ENCODE peak calls at places on chromosomes 1 and 21, in four cellular contexts. A is hepatocyte, X is PC-3, D is IMR-90. Y is an unnamed sample.

GRCh38 chr1:218344814-218345672 is at the start of gene TGFB2:
- DNase-seq in A (peak), X (peak), D (peak), Y (no peak)

GRCh38 chr1:203656796-203657620 is 30.4 kb downstream of the ATP2B4 start:
- DNase-seq in A (no peak), X (peak), D (no peak), Y (no peak)

GRCh38 chr1:228009828-228010775 is 3.3 kb downstream of the WNT3A start:
- DNase-seq in A (no peak), X (no peak), D (no peak), Y (peak)

GRCh38 chr1:150548632-150549495 is at the start of gene ADAMTSL4:
- DNase-seq in A (peak), X (peak), D (peak), Y (peak)

GRCh38 chr21:39313042-39313456 is 383 bp downstream of the BRWD1 start:
- DNase-seq in A (no peak), X (no peak), D (no peak), Y (peak)

GRCh38 chr1:960371-961131 is at the start of gene KLHL17:
- DNase-seq in A (peak), X (peak), D (peak), Y (peak)

GRCh38 chr1:185541861-185542260 is 192.3 kb upstream of the HMCN1 start:
- DNase-seq in A (no peak), X (no peak), D (peak), Y (no peak)

GRCh38 chr1:30100186-30100862 is 623.1 kb downstream of the MATN1 start:
- DNase-seq in A (no peak), X (no peak), D (no peak), Y (peak)

GRCh38 chr1:83318361-83318760 is 680.6 kb downstream of the TTLL7 start:
- DNase-seq in A (no peak), X (no peak), D (no peak), Y (no peak)

GRCh38 chr1:153567621-153568366 is 2.1 kb upstream of the S100A2 start:
- DNase-seq in A (peak), X (peak), D (peak), Y (peak)

GRCh38 chr21:17466166-17466565 is 46.7 kb upstream of the CXADR start:
- DNase-seq in A (peak), X (peak), D (peak), Y (peak)

GRCh38 chr1:214454619-214455396 is 96.6 kb downstream of the PTPN14 start:
- DNase-seq in A (no peak), X (peak), D (peak), Y (no peak)

GRCh38 chr1:188241629-188242028 is 1412.9 kb downstream of the PLA2G4A start:
- DNase-seq in A (no peak), X (no peak), D (no peak), Y (no peak)

GRCh38 chr1:171718216-171718615 is 23.6 kb downstream of the VAMP4 start:
- DNase-seq in A (no peak), X (no peak), D (peak), Y (no peak)

GRCh38 chr21:35023396-35024070 is 25.6 kb downstream of the RUNX1 start:
- DNase-seq in A (peak), X (no peak), D (no peak), Y (no peak)

GRCh38 chr1:41404308-41404755 is 43.1 kb downstream of the FOXO6 start:
- DNase-seq in A (peak), X (peak), D (no peak), Y (no peak)

GRCh38 chr1:234683856-234684632 is 74.1 kb upstream of the IRF2BP2 start:
- DNase-seq in A (peak), X (peak), D (peak), Y (no peak)

GRCh38 chr1:11470912-11471311 is 8.0 kb upstream of the DISP3 start:
- DNase-seq in A (no peak), X (no peak), D (no peak), Y (no peak)

GRCh38 chr1:33985656-33986055 is 121.8 kb downstream of the HMGB4 start:
- DNase-seq in A (peak), X (no peak), D (peak), Y (no peak)

GRCh38 chr1:231487019-231487418 is 41.5 kb upstream of the TSNAX start:
- DNase-seq in A (peak), X (peak), D (peak), Y (no peak)

GRCh38 chr1:200415693-200416593 is 6.1 kb upstream of the ZNF281 start:
- DNase-seq in A (peak), X (peak), D (peak), Y (peak)

GRCh38 chr1:91724644-91725043 is 161.3 kb downstream of the TGFBR3 start:
- DNase-seq in A (no peak), X (no peak), D (no peak), Y (no peak)

GRCh38 chr1:234849824-234850223 is 239.8 kb upstream of the IRF2BP2 start:
- DNase-seq in A (no peak), X (peak), D (no peak), Y (peak)

GRCh38 chr1:113879459-113880038 is 7.8 kb downstream of the BCL2L15 start:
- DNase-seq in A (no peak), X (no peak), D (peak), Y (no peak)
- H3K4me2 ChIP-seq in A (no peak), X (no peak), D (no peak), Y (no peak)

DNA sequence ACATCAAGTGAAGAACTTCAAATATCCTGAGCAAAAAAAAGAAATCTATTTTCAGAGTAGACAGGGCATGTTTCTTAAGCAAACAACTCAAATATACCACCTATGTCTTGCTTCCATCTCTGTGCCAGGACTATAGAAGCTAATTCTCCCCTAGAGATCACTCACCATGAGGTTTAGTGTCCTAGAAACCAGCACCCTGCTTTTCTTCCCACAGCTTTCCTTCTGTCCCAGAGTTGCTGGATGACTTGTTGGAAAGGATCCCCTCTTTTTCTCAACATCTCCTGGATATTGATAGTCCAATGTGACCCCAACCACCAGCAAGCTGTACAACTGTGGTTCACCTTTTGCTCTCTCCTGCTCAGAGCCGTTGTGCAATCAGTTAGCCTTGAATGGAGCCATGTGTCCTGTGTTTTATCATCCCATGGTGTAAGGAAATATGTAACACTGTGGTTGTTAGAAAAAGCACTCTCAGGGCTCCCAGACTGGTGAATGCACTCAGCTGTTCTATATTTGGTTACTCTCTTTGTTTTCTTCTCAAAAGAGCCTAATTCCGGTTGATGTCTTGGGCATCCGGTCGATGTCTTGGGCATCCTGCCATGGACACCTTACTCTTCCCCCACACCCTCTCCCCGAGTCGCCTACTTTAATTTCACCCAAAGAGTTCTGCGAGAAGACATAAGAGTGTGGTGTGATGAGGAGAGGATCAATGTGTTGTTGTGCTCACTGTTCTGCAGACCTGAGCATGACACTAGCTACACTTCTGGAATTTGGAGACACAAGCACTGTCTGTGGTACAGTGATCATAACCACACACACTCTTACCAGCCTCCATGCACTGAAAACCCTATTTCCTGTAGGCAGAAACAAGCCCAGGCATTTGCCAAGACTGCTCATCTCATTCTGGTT is 1.7 kb downstream of the TNFSF4 start:
- DNase-seq in A (peak), X (no peak), D (peak), Y (no peak)
- H3K4me2 ChIP-seq in A (no peak), X (no peak), D (peak), Y (peak)

DNA sequence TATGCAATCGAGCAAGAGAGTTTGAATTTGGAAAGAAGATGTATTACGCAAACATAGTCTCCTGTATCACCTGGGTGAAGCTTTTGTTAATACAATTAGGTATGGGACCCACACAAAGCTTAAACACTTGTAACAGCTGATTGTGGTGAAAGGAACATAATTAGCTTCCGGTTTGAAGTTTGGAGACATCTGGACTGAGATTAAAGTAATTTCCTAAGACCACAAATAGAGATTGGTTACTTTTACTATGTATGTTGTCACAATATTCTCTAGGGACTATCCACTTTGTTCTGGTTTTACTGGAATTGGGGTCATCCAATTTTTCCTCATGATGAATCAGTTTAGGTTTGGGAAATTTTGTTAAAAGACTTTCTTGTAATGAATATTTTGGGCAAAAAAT is 71.7 kb upstream of the SAMSN1 start:
- DNase-seq in A (no peak), X (no peak), D (no peak), Y (no peak)
- H3K4me2 ChIP-seq in A (no peak), X (no peak), D (no peak), Y (no peak)

GRCh38 chr1:155979525-155980343 is 1.4 kb upstream of the ARHGEF2 start:
- DNase-seq in A (no peak), X (no peak), D (no peak), Y (peak)

GRCh38 chr1:155982106-155982505 is 3.8 kb upstream of the ARHGEF2 start:
- DNase-seq in A (no peak), X (no peak), D (no peak), Y (no peak)

GRCh38 chr1:155983191-155984023 is 5.1 kb upstream of the ARHGEF2 start:
- DNase-seq in A (peak), X (peak), D (peak), Y (peak)

GRCh38 chr1:155978973-155979429 is 654 bp upstream of the ARHGEF2 start:
- DNase-seq in A (no peak), X (no peak), D (peak), Y (no peak)

DNA sequence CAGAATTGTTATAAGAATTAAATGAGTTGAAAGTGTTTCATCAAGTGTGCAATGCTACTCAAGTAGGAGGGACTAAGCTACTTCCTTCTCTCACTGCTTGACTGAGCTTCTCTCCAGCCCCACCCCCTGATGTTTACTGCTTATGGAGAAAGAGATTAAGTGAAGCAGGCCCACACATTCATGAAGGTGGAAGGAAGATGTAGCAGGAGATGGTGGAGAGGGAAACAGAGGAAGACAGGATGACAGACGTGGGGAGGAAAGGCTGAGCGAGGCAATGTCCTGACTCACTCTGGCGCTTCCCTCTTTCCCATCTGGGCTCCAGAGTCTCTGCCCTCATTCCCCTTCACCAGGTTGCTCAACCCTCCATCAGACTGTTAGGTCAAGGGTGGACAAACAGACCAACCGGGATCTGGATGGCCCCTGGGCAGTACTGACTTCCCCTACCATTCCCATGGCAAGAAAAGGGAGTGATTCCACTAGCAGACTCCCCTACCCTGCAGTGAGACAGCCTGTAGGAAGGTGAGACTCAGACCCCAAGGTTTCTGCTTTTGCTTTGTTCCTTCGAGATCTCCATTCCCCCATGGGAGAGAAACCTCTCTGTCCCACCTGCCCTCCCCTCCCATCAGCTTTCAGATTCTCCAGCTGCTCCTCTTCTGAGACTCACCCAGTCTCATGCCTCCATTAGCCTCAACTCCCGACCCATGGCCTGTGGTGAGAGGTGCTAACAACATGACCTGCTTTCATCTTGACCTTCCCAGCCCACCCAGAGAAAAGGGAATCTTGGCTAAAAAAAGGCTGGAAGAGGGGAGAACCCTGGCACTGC is 3.1 kb upstream of the ARHGEF2 start:
- DNase-seq in A (peak), X (no peak), D (peak), Y (peak)
- H3K4me2 ChIP-seq in A (peak), X (no peak), D (peak), Y (peak)

GRCh38 chr1:43706598-43707190 is 642 bp upstream of the ST3GAL3 start:
- DNase-seq in A (peak), X (peak), D (no peak), Y (peak)
- H3K4me2 ChIP-seq in A (peak), X (peak), D (peak), Y (peak)

GRCh38 chr1:23403038-23403336 is 21.6 kb downstream of the TCEA3 start:
- DNase-seq in A (peak), X (peak), D (peak), Y (peak)
- H3K4me2 ChIP-seq in A (peak), X (peak), D (peak), Y (peak)

GRCh38 chr1:117754061-117754969 is 148.5 kb downstream of the TENT5C start:
- DNase-seq in A (peak), X (peak), D (peak), Y (peak)
- H3K4me2 ChIP-seq in A (peak), X (peak), D (peak), Y (peak)

GRCh38 chr1:65372557-65372956 is 47.9 kb upstream of the LEPR start:
- DNase-seq in A (no peak), X (peak), D (no peak), Y (no peak)
- H3K4me2 ChIP-seq in A (no peak), X (peak), D (no peak), Y (peak)